ENCODE peak calls at places on chromosomes 7 and 10, in nine cellular contexts. P, G, C, Z, Q, V, W, A and D are unnamed samples.

GRCh38 chr10:6912424-6912823 is 332.3 kb upstream of the PRKCQ start:
- DNase-seq in P (no peak), G (no peak), C (no peak), Z (no peak), Q (no peak), V (no peak), W (no peak), A (no peak), D (no peak)

GRCh38 chr7:105011771-105012502 is 2.1 kb upstream of the KMT2E start:
- DNase-seq in P (peak), G (no peak), C (no peak), Z (no peak), Q (peak), V (no peak), W (peak), A (no peak), D (peak)

GRCh38 chr10:99754670-99755069 is 22.6 kb downstream of the CUTC start:
- DNase-seq in P (no peak), G (no peak), C (no peak), Z (no peak), Q (peak), V (no peak), W (no peak), A (no peak), D (no peak)

GRCh38 chr7:101901661-101902491 is 84.5 kb downstream of the CUX1 start:
- DNase-seq in P (no peak), G (no peak), C (no peak), Z (no peak), Q (peak), V (no peak), W (no peak), A (no peak), D (no peak)

GRCh38 chr7:112523871-112524270 is 43.1 kb downstream of the LSMEM1 start:
- DNase-seq in P (no peak), G (no peak), C (no peak), Z (no peak), Q (no peak), V (no peak), W (no peak), A (no peak), D (no peak)

GRCh38 chr10:99619090-99619800 is 994 bp downstream of the SLC25A28 start:
- DNase-seq in P (peak), G (peak), C (peak), Z (no peak), Q (peak), V (no peak), W (no peak), A (no peak), D (no peak)

GRCh38 chr10:30493609-30494530 is 59.9 kb downstream of the MAP3K8 start:
- DNase-seq in P (peak), G (peak), C (no peak), Z (peak), Q (peak), V (peak), W (peak), A (no peak), D (no peak)

GRCh38 chr10:81838950-81839349 is 36.0 kb upstream of the NRG3 start:
- DNase-seq in P (no peak), G (no peak), C (no peak), Z (no peak), Q (no peak), V (no peak), W (no peak), A (peak), D (no peak)

GRCh38 chr7:141071260-141071854 is 2.5 kb upstream of the TMEM178B start:
- DNase-seq in P (peak), G (no peak), C (no peak), Z (peak), Q (peak), V (no peak), W (no peak), A (peak), D (no peak)

DNA sequence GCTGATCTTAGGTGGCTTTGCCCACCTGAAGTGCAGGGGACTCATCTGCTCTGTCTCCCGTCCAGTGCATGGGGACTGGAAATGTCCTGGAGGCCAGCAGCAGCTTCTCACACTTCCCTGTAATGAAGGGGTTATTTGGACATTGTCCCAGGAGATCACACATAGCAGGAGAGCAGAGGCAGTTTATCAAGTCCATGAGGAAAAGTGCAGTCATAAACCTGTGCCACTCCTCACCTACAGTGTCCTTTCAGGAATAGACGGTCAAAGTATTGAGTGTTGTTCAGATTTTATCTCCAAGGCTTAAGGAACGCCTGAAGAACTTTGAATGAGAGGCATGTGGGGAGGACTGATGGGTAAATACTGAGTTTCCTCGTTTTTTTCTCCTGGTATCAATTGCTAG is 495.7 kb upstream of the MGMT start:
- DNase-seq in P (no peak), G (no peak), C (no peak), Z (no peak), Q (no peak), V (no peak), W (no peak), A (no peak), D (no peak)
- H3K4me3 ChIP-seq in P (no peak), G (no peak), C (no peak), Z (no peak), Q (no peak), V (no peak), W (no peak), A (no peak), D (no peak)

GRCh38 chr7:25852995-25853713 is 298.8 kb upstream of the NFE2L3 start:
- DNase-seq in P (no peak), G (no peak), C (no peak), Z (no peak), Q (peak), V (no peak), W (no peak), A (no peak), D (no peak)

GRCh38 chr7:25854608-25855497 is 297.1 kb upstream of the NFE2L3 start:
- DNase-seq in P (peak), G (peak), C (peak), Z (no peak), Q (peak), V (peak), W (peak), A (peak), D (peak)

GRCh38 chr7:25852249-25852994 is 299.6 kb upstream of the NFE2L3 start:
- DNase-seq in P (no peak), G (peak), C (no peak), Z (no peak), Q (peak), V (no peak), W (no peak), A (no peak), D (no peak)

GRCh38 chr7:25856056-25856780 is 295.8 kb upstream of the NFE2L3 start:
- DNase-seq in P (no peak), G (peak), C (no peak), Z (no peak), Q (peak), V (no peak), W (no peak), A (no peak), D (no peak)

DNA sequence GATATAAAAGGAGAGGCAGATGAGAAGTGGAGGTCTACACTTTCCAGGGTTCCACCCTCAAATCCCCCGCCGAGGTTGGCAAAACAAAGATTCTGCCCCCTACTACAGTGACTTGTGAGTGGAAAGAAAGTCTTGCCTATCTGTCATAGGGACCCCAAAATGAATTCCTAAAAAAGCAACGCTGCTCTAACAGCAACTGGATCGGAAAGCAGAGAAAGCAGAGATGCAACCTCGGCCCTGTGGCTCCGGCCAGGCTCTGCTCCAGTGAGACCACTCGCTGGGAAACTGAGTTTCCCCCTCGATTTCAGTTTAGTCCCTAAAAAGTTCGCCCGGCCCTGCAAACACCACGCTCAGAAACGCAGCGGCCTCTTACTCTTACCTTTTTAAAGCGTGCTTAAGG is 297.9 kb upstream of the NFE2L3 start:
- DNase-seq in P (no peak), G (no peak), C (no peak), Z (no peak), Q (peak), V (no peak), W (no peak), A (no peak), D (no peak)
- H3K4me3 ChIP-seq in P (no peak), G (no peak), C (no peak), Z (no peak), Q (peak), V (no peak), W (no peak), A (no peak), D (peak)

GRCh38 chr10:133489816-133490588 is 36.3 kb downstream of the SCART1 start:
- DNase-seq in P (peak), G (no peak), C (peak), Z (no peak), Q (no peak), V (no peak), W (no peak), A (no peak), D (no peak)
- H3K4me3 ChIP-seq in P (no peak), G (no peak), C (no peak), Z (no peak), Q (no peak), V (no peak), W (no peak), A (no peak), D (no peak)

DNA sequence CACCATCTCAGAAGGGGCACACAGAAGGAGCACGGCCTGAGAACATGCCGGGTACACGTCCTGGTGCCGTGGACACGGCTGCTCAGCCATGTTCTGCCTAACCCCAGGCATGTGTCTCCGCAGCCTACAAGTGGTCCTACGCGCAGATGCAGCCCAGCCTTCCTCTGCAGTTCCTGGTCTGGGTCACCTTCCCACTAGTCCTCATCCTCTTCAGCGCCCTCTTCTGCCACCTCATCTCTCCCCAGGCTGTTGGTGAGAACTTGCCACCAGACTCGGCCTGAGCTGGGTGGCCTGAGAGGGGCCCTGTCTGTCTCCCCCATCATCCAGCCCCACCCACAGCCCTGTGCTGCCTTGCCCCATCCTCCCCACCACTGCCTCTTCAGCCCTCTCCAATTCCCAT is 5.3 kb downstream of the CLCN1 start:
- DNase-seq in P (no peak), G (no peak), C (no peak), Z (no peak), Q (no peak), V (no peak), W (no peak), A (no peak), D (no peak)
- H3K4me3 ChIP-seq in P (no peak), G (no peak), C (no peak), Z (no peak), Q (no peak), V (no peak), W (no peak), A (no peak), D (no peak)

DNA sequence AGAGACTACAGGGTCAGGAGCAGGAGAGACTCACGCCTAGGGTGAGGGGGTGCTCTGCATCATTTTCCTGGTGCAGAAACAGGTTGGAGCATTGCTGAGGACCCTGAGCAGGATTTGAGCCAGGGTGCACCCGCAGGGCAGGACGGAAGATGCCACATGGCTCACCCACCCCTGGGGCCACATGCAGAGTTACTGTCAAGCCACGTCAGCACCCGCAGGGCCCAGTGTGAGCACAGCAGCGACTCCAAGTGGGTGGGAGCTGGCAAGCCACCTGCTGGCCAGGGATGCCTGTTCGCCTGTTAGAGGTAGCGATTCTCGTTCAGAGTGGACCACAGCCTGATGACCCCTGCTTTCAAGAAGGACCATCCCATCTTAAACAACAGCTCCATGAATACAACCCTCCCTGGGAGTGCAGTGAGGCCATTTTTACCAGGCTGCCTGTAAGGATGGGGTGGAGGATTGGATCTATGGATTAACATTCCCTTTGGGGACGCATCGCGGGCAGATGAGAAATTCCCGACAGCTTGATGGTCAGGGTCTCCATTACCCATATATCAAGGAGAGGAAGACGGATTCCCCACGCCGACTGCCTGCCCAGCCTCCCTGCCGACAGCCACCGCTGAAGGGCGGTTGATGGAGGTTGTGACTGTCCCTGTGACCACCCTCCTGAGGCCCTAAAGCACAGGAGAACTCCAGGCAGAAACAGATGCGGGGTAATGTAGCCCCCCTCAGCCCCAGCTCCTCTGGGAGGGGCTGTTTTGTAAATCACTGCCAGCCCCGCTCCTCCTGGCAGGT is 101.1 kb upstream of the RET start:
- DNase-seq in P (no peak), G (no peak), C (no peak), Z (no peak), Q (no peak), V (no peak), W (no peak), A (no peak), D (no peak)
- H3K4me3 ChIP-seq in P (no peak), G (no peak), C (no peak), Z (no peak), Q (no peak), V (no peak), W (no peak), A (no peak), D (no peak)

DNA sequence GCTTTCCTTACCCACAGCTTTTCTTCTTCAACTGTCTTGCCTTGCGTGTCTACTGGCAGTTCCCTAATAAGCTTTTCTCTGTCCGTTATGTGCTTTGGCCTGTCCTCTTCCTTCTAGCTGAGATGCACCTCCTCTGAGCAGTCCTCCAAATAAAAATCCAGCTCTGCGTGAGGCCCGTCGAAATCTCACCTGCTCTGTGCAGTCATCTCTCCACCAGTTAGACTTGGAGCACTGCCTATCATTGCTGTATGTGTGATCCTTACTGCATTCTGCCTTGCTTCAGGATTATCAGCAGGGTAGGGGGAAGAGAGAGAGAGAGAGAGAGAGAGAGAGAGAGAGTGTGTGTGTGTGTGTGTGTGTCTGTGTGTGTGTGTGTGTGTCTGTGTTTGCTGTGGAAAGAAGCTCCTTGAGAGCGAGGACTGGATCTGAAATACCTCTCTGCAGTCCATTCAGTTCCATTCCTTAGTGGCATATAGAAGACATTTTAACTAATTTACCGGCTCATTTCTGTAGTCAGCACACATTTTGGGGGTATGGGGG is 129.4 kb downstream of the CCNY start:
- DNase-seq in P (no peak), G (no peak), C (no peak), Z (no peak), Q (no peak), V (no peak), W (no peak), A (no peak), D (no peak)
- H3K4me3 ChIP-seq in P (no peak), G (no peak), C (no peak), Z (no peak), Q (no peak), V (no peak), W (no peak), A (peak), D (no peak)

GRCh38 chr7:73901823-73902597 is 41.1 kb downstream of the TMEM270 start:
- DNase-seq in P (no peak), G (no peak), C (no peak), Z (no peak), Q (no peak), V (no peak), W (peak), A (no peak), D (no peak)

GRCh38 chr7:73906874-73907273 is 45.9 kb downstream of the TMEM270 start:
- DNase-seq in P (no peak), G (no peak), C (no peak), Z (no peak), Q (no peak), V (no peak), W (peak), A (no peak), D (no peak)

GRCh38 chr7:73903321-73904218 is 42.6 kb downstream of the TMEM270 start:
- DNase-seq in P (no peak), G (no peak), C (no peak), Z (no peak), Q (no peak), V (no peak), W (peak), A (no peak), D (no peak)

GRCh38 chr7:73905360-73905759 is 44.4 kb downstream of the TMEM270 start:
- DNase-seq in P (no peak), G (no peak), C (no peak), Z (no peak), Q (no peak), V (no peak), W (no peak), A (no peak), D (no peak)

GRCh38 chr7:73904219-73905136 is 43.5 kb downstream of the TMEM270 start:
- DNase-seq in P (no peak), G (no peak), C (no peak), Z (no peak), Q (peak), V (no peak), W (peak), A (no peak), D (no peak)
- H3K4me3 ChIP-seq in P (no peak), G (no peak), C (no peak), Z (no peak), Q (no peak), V (no peak), W (no peak), A (no peak), D (no peak)

GRCh38 chr10:124470544-124471449 is 9.2 kb downstream of the LHPP start:
- DNase-seq in P (no peak), G (peak), C (no peak), Z (no peak), Q (no peak), V (no peak), W (no peak), A (no peak), D (no peak)
- H3K4me3 ChIP-seq in P (no peak), G (no peak), C (no peak), Z (no peak), Q (no peak), V (no peak), W (no peak), A (no peak), D (no peak)